ENCODE peak calls at places on chromosomes 1 and 21, in ten cellular contexts. One of them, this sample, is unnamed.

GRCh38 chr1:180264595-180264994 is 34.5 kb downstream of the LHX4 start:
- DNase-seq in type B pancreatic cell: no peak
- DNase-seq in neural crest cell: no peak
- DNase-seq in ELR: no peak
- DNase-seq in SJSA1: peak; percentile 19
- DNase-seq in Daoy: no peak
- DNase-seq in activated naive CD4-positive, alpha-beta T cell: no peak
- DNase-seq in NCI-H2107: no peak
- DNase-seq in AML-193: no peak
- DNase-seq in kidney glomerular epithelial cell: no peak
- DNase-seq in this sample: no peak

GRCh38 chr1:160284220-160284781 is 632 bp downstream of the PEX19 start:
- DNase-seq in type B pancreatic cell: no peak
- DNase-seq in neural crest cell: peak; percentile 8
- DNase-seq in ELR: peak; percentile 67
- DNase-seq in SJSA1: no peak
- DNase-seq in Daoy: peak; percentile 56
- DNase-seq in activated naive CD4-positive, alpha-beta T cell: no peak
- DNase-seq in NCI-H2107: no peak
- DNase-seq in AML-193: peak; percentile 54
- DNase-seq in kidney glomerular epithelial cell: peak; percentile 33
- DNase-seq in this sample: peak; percentile 18

GRCh38 chr21:18840239-18840638 is 436.7 kb upstream of the TMPRSS15 start:
- DNase-seq in type B pancreatic cell: no peak
- DNase-seq in neural crest cell: no peak
- DNase-seq in ELR: peak; percentile 10
- DNase-seq in SJSA1: no peak
- DNase-seq in Daoy: peak; percentile 11
- DNase-seq in activated naive CD4-positive, alpha-beta T cell: no peak
- DNase-seq in NCI-H2107: no peak
- DNase-seq in AML-193: peak; percentile 23
- DNase-seq in kidney glomerular epithelial cell: no peak
- DNase-seq in this sample: no peak

GRCh38 chr1:60281360-60281932 is 207.9 kb upstream of the C1orf87 start:
- DNase-seq in type B pancreatic cell: peak; percentile 73
- DNase-seq in neural crest cell: peak; percentile 54
- DNase-seq in ELR: peak; percentile 72
- DNase-seq in SJSA1: peak; percentile 56
- DNase-seq in Daoy: peak; percentile 50
- DNase-seq in activated naive CD4-positive, alpha-beta T cell: no peak
- DNase-seq in NCI-H2107: peak; percentile 38
- DNase-seq in AML-193: peak; percentile 3
- DNase-seq in kidney glomerular epithelial cell: peak; percentile 69
- DNase-seq in this sample: peak; percentile 38

GRCh38 chr1:29943034-29943433 is 706.7 kb downstream of the PTPRU start:
- DNase-seq in type B pancreatic cell: no peak
- DNase-seq in neural crest cell: no peak
- DNase-seq in ELR: no peak
- DNase-seq in SJSA1: no peak
- DNase-seq in Daoy: no peak
- DNase-seq in activated naive CD4-positive, alpha-beta T cell: no peak
- DNase-seq in NCI-H2107: no peak
- DNase-seq in AML-193: no peak
- DNase-seq in kidney glomerular epithelial cell: no peak
- DNase-seq in this sample: no peak

GRCh38 chr1:229117664-229118300 is 153.1 kb upstream of the RAB4A start:
- DNase-seq in type B pancreatic cell: no peak
- DNase-seq in neural crest cell: no peak
- DNase-seq in ELR: peak; percentile 14
- DNase-seq in SJSA1: no peak
- DNase-seq in Daoy: peak; percentile 69
- DNase-seq in activated naive CD4-positive, alpha-beta T cell: no peak
- DNase-seq in NCI-H2107: no peak
- DNase-seq in AML-193: no peak
- DNase-seq in kidney glomerular epithelial cell: no peak
- DNase-seq in this sample: no peak

GRCh38 chr1:7407547-7407895 is 363.6 kb upstream of the VAMP3 start:
- DNase-seq in type B pancreatic cell: peak; percentile 58
- DNase-seq in neural crest cell: no peak
- DNase-seq in ELR: no peak
- DNase-seq in SJSA1: peak; percentile 28
- DNase-seq in Daoy: no peak
- DNase-seq in activated naive CD4-positive, alpha-beta T cell: no peak
- DNase-seq in NCI-H2107: no peak
- DNase-seq in AML-193: no peak
- DNase-seq in kidney glomerular epithelial cell: no peak
- DNase-seq in this sample: no peak

GRCh38 chr1:16032388-16033100 is 10.7 kb downstream of the CLCNKA start:
- DNase-seq in type B pancreatic cell: peak; percentile 87
- DNase-seq in neural crest cell: peak; percentile 90
- DNase-seq in ELR: peak; percentile 91
- DNase-seq in SJSA1: peak; percentile 94
- DNase-seq in Daoy: peak; percentile 92
- DNase-seq in activated naive CD4-positive, alpha-beta T cell: no peak
- DNase-seq in NCI-H2107: no peak
- DNase-seq in AML-193: peak; percentile 59
- DNase-seq in kidney glomerular epithelial cell: peak; percentile 44
- DNase-seq in this sample: peak; percentile 91

GRCh38 chr1:100924212-100924611 is 28.3 kb downstream of the SLC30A7 start:
- DNase-seq in type B pancreatic cell: no peak
- DNase-seq in neural crest cell: no peak
- DNase-seq in ELR: peak; percentile 78
- DNase-seq in SJSA1: no peak
- DNase-seq in Daoy: peak; percentile 21
- DNase-seq in activated naive CD4-positive, alpha-beta T cell: no peak
- DNase-seq in NCI-H2107: no peak
- DNase-seq in AML-193: no peak
- DNase-seq in kidney glomerular epithelial cell: no peak
- DNase-seq in this sample: no peak

GRCh38 chr1:22154626-22155025 is 11.7 kb upstream of the WNT4 start:
- DNase-seq in type B pancreatic cell: no peak
- DNase-seq in neural crest cell: no peak
- DNase-seq in ELR: no peak
- DNase-seq in SJSA1: no peak
- DNase-seq in Daoy: no peak
- DNase-seq in activated naive CD4-positive, alpha-beta T cell: no peak
- DNase-seq in NCI-H2107: no peak
- DNase-seq in AML-193: no peak
- DNase-seq in kidney glomerular epithelial cell: no peak
- DNase-seq in this sample: no peak

GRCh38 chr1:48039088-48040049 is 42.2 kb upstream of the TRABD2B start:
- DNase-seq in type B pancreatic cell: no peak
- DNase-seq in neural crest cell: no peak
- DNase-seq in ELR: no peak
- DNase-seq in SJSA1: no peak
- DNase-seq in Daoy: peak; percentile 69
- DNase-seq in activated naive CD4-positive, alpha-beta T cell: no peak
- DNase-seq in NCI-H2107: no peak
- DNase-seq in AML-193: no peak
- DNase-seq in kidney glomerular epithelial cell: peak; percentile 89
- DNase-seq in this sample: no peak

GRCh38 chr1:110312188-110313121 is 26.7 kb upstream of the RBM15 start:
- DNase-seq in type B pancreatic cell: peak; percentile 77
- DNase-seq in neural crest cell: peak; percentile 71
- DNase-seq in ELR: peak; percentile 81
- DNase-seq in SJSA1: peak; percentile 67
- DNase-seq in Daoy: peak; percentile 87
- DNase-seq in activated naive CD4-positive, alpha-beta T cell: peak; percentile 35
- DNase-seq in NCI-H2107: peak; percentile 50
- DNase-seq in AML-193: peak; percentile 52
- DNase-seq in kidney glomerular epithelial cell: peak; percentile 79
- DNase-seq in this sample: peak; percentile 34

GRCh38 chr1:89843279-89844121 is 22.7 kb downstream of the LRRC8D start:
- DNase-seq in type B pancreatic cell: peak; percentile 76
- DNase-seq in neural crest cell: peak; percentile 56
- DNase-seq in ELR: peak; percentile 81
- DNase-seq in SJSA1: peak; percentile 74
- DNase-seq in Daoy: peak; percentile 90
- DNase-seq in activated naive CD4-positive, alpha-beta T cell: peak; percentile 42
- DNase-seq in NCI-H2107: peak; percentile 64
- DNase-seq in AML-193: peak; percentile 59
- DNase-seq in kidney glomerular epithelial cell: peak; percentile 43
- DNase-seq in this sample: no peak

GRCh38 chr1:6317101-6317760 is 56.3 kb upstream of the GPR153 start:
- DNase-seq in type B pancreatic cell: no peak
- DNase-seq in neural crest cell: no peak
- DNase-seq in ELR: peak; percentile 67
- DNase-seq in SJSA1: no peak
- DNase-seq in Daoy: no peak
- DNase-seq in activated naive CD4-positive, alpha-beta T cell: no peak
- DNase-seq in NCI-H2107: no peak
- DNase-seq in AML-193: no peak
- DNase-seq in kidney glomerular epithelial cell: no peak
- DNase-seq in this sample: no peak

GRCh38 chr1:178726545-178726944 is 1.5 kb downstream of the RALGPS2 start:
- DNase-seq in type B pancreatic cell: no peak
- DNase-seq in neural crest cell: no peak
- DNase-seq in ELR: no peak
- DNase-seq in SJSA1: no peak
- DNase-seq in Daoy: no peak
- DNase-seq in activated naive CD4-positive, alpha-beta T cell: no peak
- DNase-seq in NCI-H2107: no peak
- DNase-seq in AML-193: peak; percentile 36
- DNase-seq in kidney glomerular epithelial cell: no peak
- DNase-seq in this sample: no peak

GRCh38 chr1:86970938-86971337 is 56.5 kb downstream of the HS2ST1 start:
- DNase-seq in type B pancreatic cell: no peak
- DNase-seq in neural crest cell: no peak
- DNase-seq in ELR: no peak
- DNase-seq in SJSA1: no peak
- DNase-seq in Daoy: no peak
- DNase-seq in activated naive CD4-positive, alpha-beta T cell: no peak
- DNase-seq in NCI-H2107: no peak
- DNase-seq in AML-193: no peak
- DNase-seq in kidney glomerular epithelial cell: no peak
- DNase-seq in this sample: no peak

GRCh38 chr1:70355111-70355407 is 537 bp upstream of the ANKRD13C start:
- DNase-seq in type B pancreatic cell: no peak
- DNase-seq in neural crest cell: no peak
- DNase-seq in ELR: no peak
- DNase-seq in SJSA1: no peak
- DNase-seq in Daoy: no peak
- DNase-seq in activated naive CD4-positive, alpha-beta T cell: no peak
- DNase-seq in NCI-H2107: no peak
- DNase-seq in AML-193: no peak
- DNase-seq in kidney glomerular epithelial cell: no peak
- DNase-seq in this sample: no peak

GRCh38 chr1:51898090-51898734 is 19.7 kb upstream of the NRDC start:
- DNase-seq in type B pancreatic cell: no peak
- DNase-seq in neural crest cell: no peak
- DNase-seq in ELR: peak; percentile 96
- DNase-seq in SJSA1: peak; percentile 69
- DNase-seq in Daoy: peak; percentile 78
- DNase-seq in activated naive CD4-positive, alpha-beta T cell: no peak
- DNase-seq in NCI-H2107: no peak
- DNase-seq in AML-193: no peak
- DNase-seq in kidney glomerular epithelial cell: peak; percentile 97
- DNase-seq in this sample: no peak

GRCh38 chr1:8093221-8093980 is 67.3 kb upstream of the ERRFI1 start:
- DNase-seq in type B pancreatic cell: no peak
- DNase-seq in neural crest cell: no peak
- DNase-seq in ELR: no peak
- DNase-seq in SJSA1: no peak
- DNase-seq in Daoy: no peak
- DNase-seq in activated naive CD4-positive, alpha-beta T cell: no peak
- DNase-seq in NCI-H2107: no peak
- DNase-seq in AML-193: no peak
- DNase-seq in kidney glomerular epithelial cell: no peak
- DNase-seq in this sample: no peak

GRCh38 chr1:85295006-85295431 is 18.6 kb upstream of the BCL10 start:
- DNase-seq in type B pancreatic cell: no peak
- DNase-seq in neural crest cell: no peak
- DNase-seq in ELR: peak; percentile 62
- DNase-seq in SJSA1: no peak
- DNase-seq in Daoy: peak; percentile 89
- DNase-seq in activated naive CD4-positive, alpha-beta T cell: no peak
- DNase-seq in NCI-H2107: no peak
- DNase-seq in AML-193: no peak
- DNase-seq in kidney glomerular epithelial cell: peak; percentile 91
- DNase-seq in this sample: no peak

GRCh38 chr1:80882552-80882951 is 918.2 kb upstream of the ADGRL2 start:
- DNase-seq in type B pancreatic cell: no peak
- DNase-seq in neural crest cell: no peak
- DNase-seq in ELR: peak; percentile 67
- DNase-seq in SJSA1: no peak
- DNase-seq in Daoy: peak; percentile 11
- DNase-seq in activated naive CD4-positive, alpha-beta T cell: no peak
- DNase-seq in NCI-H2107: no peak
- DNase-seq in AML-193: no peak
- DNase-seq in kidney glomerular epithelial cell: peak; percentile 50
- DNase-seq in this sample: peak; percentile 23

GRCh38 chr1:231181271-231181670 is 19.4 kb downstream of the TRIM67 start:
- DNase-seq in type B pancreatic cell: no peak
- DNase-seq in neural crest cell: no peak
- DNase-seq in ELR: no peak
- DNase-seq in SJSA1: no peak
- DNase-seq in Daoy: no peak
- DNase-seq in activated naive CD4-positive, alpha-beta T cell: no peak
- DNase-seq in NCI-H2107: no peak
- DNase-seq in AML-193: no peak
- DNase-seq in kidney glomerular epithelial cell: no peak
- DNase-seq in this sample: no peak

GRCh38 chr1:247453256-247453655 is 4.6 kb downstream of the OR2B11 start:
- DNase-seq in type B pancreatic cell: no peak
- DNase-seq in neural crest cell: no peak
- DNase-seq in ELR: no peak
- DNase-seq in SJSA1: no peak
- DNase-seq in Daoy: no peak
- DNase-seq in activated naive CD4-positive, alpha-beta T cell: no peak
- DNase-seq in NCI-H2107: no peak
- DNase-seq in AML-193: peak; percentile 10
- DNase-seq in kidney glomerular epithelial cell: no peak
- DNase-seq in this sample: no peak

GRCh38 chr1:9435101-9435636 is 104.1 kb upstream of the SLC25A33 start:
- DNase-seq in type B pancreatic cell: no peak
- DNase-seq in neural crest cell: no peak
- DNase-seq in ELR: no peak
- DNase-seq in SJSA1: no peak
- DNase-seq in Daoy: no peak
- DNase-seq in activated naive CD4-positive, alpha-beta T cell: no peak
- DNase-seq in NCI-H2107: no peak
- DNase-seq in AML-193: no peak
- DNase-seq in kidney glomerular epithelial cell: no peak
- DNase-seq in this sample: no peak

GRCh38 chr1:232952514-232953175 is 2.2 kb downstream of the NTPCR start:
- DNase-seq in type B pancreatic cell: no peak
- DNase-seq in neural crest cell: peak; percentile 27
- DNase-seq in ELR: peak; percentile 74
- DNase-seq in SJSA1: peak; percentile 55
- DNase-seq in Daoy: peak; percentile 66
- DNase-seq in activated naive CD4-positive, alpha-beta T cell: no peak
- DNase-seq in NCI-H2107: no peak
- DNase-seq in AML-193: peak; percentile 57
- DNase-seq in kidney glomerular epithelial cell: peak; percentile 44
- DNase-seq in this sample: peak; percentile 75

GRCh38 chr1:3198371-3199287 is 129.6 kb downstream of the PRDM16 start:
- DNase-seq in type B pancreatic cell: no peak
- DNase-seq in neural crest cell: no peak
- DNase-seq in ELR: no peak
- DNase-seq in SJSA1: no peak
- DNase-seq in Daoy: no peak
- DNase-seq in activated naive CD4-positive, alpha-beta T cell: no peak
- DNase-seq in NCI-H2107: no peak
- DNase-seq in AML-193: no peak
- DNase-seq in kidney glomerular epithelial cell: no peak
- DNase-seq in this sample: no peak

GRCh38 chr1:30929135-30929889 is 20.8 kb upstream of the SDC3 start:
- DNase-seq in type B pancreatic cell: no peak
- DNase-seq in neural crest cell: peak; percentile 69
- DNase-seq in ELR: peak; percentile 71
- DNase-seq in SJSA1: no peak
- DNase-seq in Daoy: peak; percentile 43
- DNase-seq in activated naive CD4-positive, alpha-beta T cell: no peak
- DNase-seq in NCI-H2107: peak; percentile 45
- DNase-seq in AML-193: peak; percentile 44
- DNase-seq in kidney glomerular epithelial cell: peak; percentile 48
- DNase-seq in this sample: no peak

GRCh38 chr1:41005876-41006275 is 15.6 kb downstream of the SLFNL1 start:
- DNase-seq in type B pancreatic cell: no peak
- DNase-seq in neural crest cell: no peak
- DNase-seq in ELR: peak; percentile 41
- DNase-seq in SJSA1: no peak
- DNase-seq in Daoy: no peak
- DNase-seq in activated naive CD4-positive, alpha-beta T cell: no peak
- DNase-seq in NCI-H2107: no peak
- DNase-seq in AML-193: no peak
- DNase-seq in kidney glomerular epithelial cell: no peak
- DNase-seq in this sample: no peak